ENCODE peak calls at places on chromosomes 11 and 22, in eight cellular contexts. One of them, this sample, is unnamed.

GRCh38 chr11:85182437-85183109 is 444.6 kb downstream of the DLG2 start:
- DNase-seq in heart right ventricle: no peak
- DNase-seq in PC-3: peak; percentile 75
- DNase-seq in mucosa of descending colon: no peak
- DNase-seq in thoracic aorta: no peak
- DNase-seq in esophagus squamous epithelium: no peak
- DNase-seq in kidney: no peak
- DNase-seq in cardiac muscle cell: no peak
- DNase-seq in this sample: no peak

GRCh38 chr11:456533-456932 is 6.5 kb downstream of the PTDSS2 start:
- DNase-seq in heart right ventricle: no peak
- DNase-seq in PC-3: no peak
- DNase-seq in esophagus squamous epithelium: no peak
- DNase-seq in kidney: peak; percentile 57
- DNase-seq in mucosa of descending colon: peak; percentile 41
- DNase-seq in thoracic aorta: no peak
- DNase-seq in cardiac muscle cell: no peak
- DNase-seq in this sample: no peak

GRCh38 chr11:1829039-1829820 is 5.6 kb upstream of the SYT8 start:
- DNase-seq in thoracic aorta: no peak
- DNase-seq in cardiac muscle cell: peak; percentile 64
- DNase-seq in heart right ventricle: no peak
- DNase-seq in PC-3: peak; percentile 81
- DNase-seq in esophagus squamous epithelium: no peak
- DNase-seq in kidney: peak; percentile 69
- DNase-seq in mucosa of descending colon: no peak
- DNase-seq in this sample: no peak

GRCh38 chr11:126140932-126141291 is 70.5 kb downstream of the RPUSD4 start:
- DNase-seq in mucosa of descending colon: no peak
- DNase-seq in cardiac muscle cell: peak; percentile 73
- DNase-seq in thoracic aorta: no peak
- DNase-seq in PC-3: peak; percentile 58
- DNase-seq in kidney: no peak
- DNase-seq in esophagus squamous epithelium: no peak
- DNase-seq in heart right ventricle: peak; percentile 60
- DNase-seq in this sample: peak; percentile 68

GRCh38 chr11:57647960-57648776 is 1.5 kb downstream of the YPEL4 start:
- DNase-seq in esophagus squamous epithelium: no peak
- DNase-seq in cardiac muscle cell: peak; percentile 31
- DNase-seq in mucosa of descending colon: no peak
- DNase-seq in heart right ventricle: no peak
- DNase-seq in kidney: peak; percentile 69
- DNase-seq in thoracic aorta: no peak
- DNase-seq in PC-3: no peak
- DNase-seq in this sample: no peak

GRCh38 chr11:69004411-69005182 is 8.4 kb downstream of the MRGPRF start:
- DNase-seq in kidney: peak; percentile 61
- DNase-seq in esophagus squamous epithelium: no peak
- DNase-seq in heart right ventricle: no peak
- DNase-seq in thoracic aorta: no peak
- DNase-seq in mucosa of descending colon: no peak
- DNase-seq in cardiac muscle cell: no peak
- DNase-seq in PC-3: no peak
- DNase-seq in this sample: no peak

GRCh38 chr11:61145228-61146005 is 15.8 kb downstream of the VPS37C start:
- DNase-seq in heart right ventricle: no peak
- DNase-seq in esophagus squamous epithelium: no peak
- DNase-seq in thoracic aorta: no peak
- DNase-seq in PC-3: no peak
- DNase-seq in cardiac muscle cell: no peak
- DNase-seq in kidney: no peak
- DNase-seq in mucosa of descending colon: no peak
- DNase-seq in this sample: no peak

GRCh38 chr11:99548264-99548663 is 527.5 kb downstream of the CNTN5 start:
- DNase-seq in cardiac muscle cell: peak; percentile 38
- DNase-seq in heart right ventricle: no peak
- DNase-seq in mucosa of descending colon: no peak
- DNase-seq in PC-3: peak; percentile 10
- DNase-seq in kidney: no peak
- DNase-seq in esophagus squamous epithelium: no peak
- DNase-seq in thoracic aorta: no peak
- DNase-seq in this sample: no peak

GRCh38 chr11:26230021-26230420 is 101.9 kb upstream of the ANO3 start:
- DNase-seq in thoracic aorta: no peak
- DNase-seq in cardiac muscle cell: peak; percentile 25
- DNase-seq in esophagus squamous epithelium: no peak
- DNase-seq in heart right ventricle: no peak
- DNase-seq in mucosa of descending colon: no peak
- DNase-seq in kidney: no peak
- DNase-seq in PC-3: no peak
- DNase-seq in this sample: no peak

GRCh38 chr22:38872831-38873248 is 824 bp upstream of the CBX6 start:
- DNase-seq in mucosa of descending colon: peak; percentile 66
- DNase-seq in PC-3: no peak
- DNase-seq in thoracic aorta: no peak
- DNase-seq in cardiac muscle cell: peak; percentile 58
- DNase-seq in heart right ventricle: peak; percentile 75
- DNase-seq in esophagus squamous epithelium: no peak
- DNase-seq in kidney: peak; percentile 90
- DNase-seq in this sample: peak; percentile 68

GRCh38 chr22:24593810-24594568 is 1.1 kb upstream of the LRRC75B start:
- DNase-seq in mucosa of descending colon: no peak
- DNase-seq in cardiac muscle cell: no peak
- DNase-seq in kidney: peak; percentile 75
- DNase-seq in PC-3: no peak
- DNase-seq in thoracic aorta: no peak
- DNase-seq in esophagus squamous epithelium: no peak
- DNase-seq in heart right ventricle: no peak
- DNase-seq in this sample: no peak

GRCh38 chr22:50422961-50423815 is 51.6 kb downstream of the SBF1 start:
- DNase-seq in PC-3: no peak
- DNase-seq in thoracic aorta: no peak
- DNase-seq in kidney: peak; percentile 43
- DNase-seq in heart right ventricle: no peak
- DNase-seq in cardiac muscle cell: no peak
- DNase-seq in esophagus squamous epithelium: no peak
- DNase-seq in mucosa of descending colon: no peak
- DNase-seq in this sample: no peak
- H3K36me3 ChIP-seq in PC-3: peaks cover under 1% of the 10 kb centered on the region
- H3K36me3 ChIP-seq in thoracic aorta: peaks cover 48% of the 10 kb centered on the region
- H3K36me3 ChIP-seq in kidney: peaks cover 50% of the 10 kb centered on the region
- H3K36me3 ChIP-seq in heart right ventricle: peaks cover 98% of the 10 kb centered on the region
- H3K36me3 ChIP-seq in cardiac muscle cell: peaks cover 52% of the 10 kb centered on the region
- H3K36me3 ChIP-seq in esophagus squamous epithelium: peaks cover 61% of the 10 kb centered on the region
- H3K36me3 ChIP-seq in mucosa of descending colon: peaks cover 8% of the 10 kb centered on the region
- H3K36me3 ChIP-seq in this sample: peaks cover 51% of the 10 kb centered on the region

GRCh38 chr11:76799061-76799804 is 16.1 kb downstream of the TSKU start:
- DNase-seq in heart right ventricle: peak; percentile 90
- DNase-seq in cardiac muscle cell: peak; percentile 90
- DNase-seq in mucosa of descending colon: peak; percentile 90
- DNase-seq in esophagus squamous epithelium: no peak
- DNase-seq in thoracic aorta: peak; percentile 43
- DNase-seq in kidney: peak; percentile 94
- DNase-seq in PC-3: peak; percentile 81
- DNase-seq in this sample: peak; percentile 86
- H3K4me1 ChIP-seq in heart right ventricle: peaks cover 14% of the 10 kb centered on the region
- H3K4me1 ChIP-seq in cardiac muscle cell: no peaks in the 10 kb centered on the region
- H3K4me1 ChIP-seq in mucosa of descending colon: peaks cover 11% of the 10 kb centered on the region
- H3K4me1 ChIP-seq in esophagus squamous epithelium: peaks cover 48% of the 10 kb centered on the region
- H3K4me1 ChIP-seq in thoracic aorta: peaks cover 27% of the 10 kb centered on the region
- H3K4me1 ChIP-seq in kidney: peaks cover 11% of the 10 kb centered on the region
- H3K4me1 ChIP-seq in PC-3: peaks cover 9% of the 10 kb centered on the region
- H3K4me1 ChIP-seq in this sample: no peaks in the 10 kb centered on the region

GRCh38 chr11:119976805-119977583 is 160.9 kb downstream of the TRIM29 start:
- DNase-seq in heart right ventricle: no peak
- DNase-seq in thoracic aorta: no peak
- DNase-seq in PC-3: no peak
- DNase-seq in cardiac muscle cell: no peak
- DNase-seq in kidney: no peak
- DNase-seq in mucosa of descending colon: no peak
- DNase-seq in esophagus squamous epithelium: no peak
- DNase-seq in this sample: no peak
- TF ChIP-seq CTCF in heart right ventricle: no peak
- TF ChIP-seq CTCF in thoracic aorta: no peak
- TF ChIP-seq CTCF in PC-3: no peak
- TF ChIP-seq CTCF in cardiac muscle cell: no peak
- TF ChIP-seq CTCF in kidney: no peak
- TF ChIP-seq CTCF in mucosa of descending colon: no peak
- TF ChIP-seq CTCF in esophagus squamous epithelium: no peak
- TF ChIP-seq CTCF in this sample: no peak

GRCh38 chr11:106011481-106011880 is 10.6 kb downstream of the MSANTD4 start:
- DNase-seq in kidney: no peak
- DNase-seq in cardiac muscle cell: peak; percentile 27
- DNase-seq in PC-3: no peak
- DNase-seq in esophagus squamous epithelium: no peak
- DNase-seq in thoracic aorta: no peak
- DNase-seq in mucosa of descending colon: no peak
- DNase-seq in heart right ventricle: no peak
- DNase-seq in this sample: no peak
- H3K36me3 ChIP-seq in kidney: peaks cover 14% of the 10 kb centered on the region
- H3K36me3 ChIP-seq in cardiac muscle cell: peaks cover 39% of the 10 kb centered on the region
- H3K36me3 ChIP-seq in PC-3: peaks cover 44% of the 10 kb centered on the region
- H3K36me3 ChIP-seq in esophagus squamous epithelium: peaks cover 15% of the 10 kb centered on the region
- H3K36me3 ChIP-seq in thoracic aorta: peaks cover 17% of the 10 kb centered on the region
- H3K36me3 ChIP-seq in mucosa of descending colon: no peaks in the 10 kb centered on the region
- H3K36me3 ChIP-seq in heart right ventricle: peaks cover 47% of the 10 kb centered on the region
- H3K36me3 ChIP-seq in this sample: peaks cover 12% of the 10 kb centered on the region

GRCh38 chr22:18973264-18974031 is 37.4 kb upstream of the PRODH start:
- DNase-seq in cardiac muscle cell: no peak
- DNase-seq in kidney: peak; percentile 56
- DNase-seq in heart right ventricle: no peak
- DNase-seq in thoracic aorta: no peak
- DNase-seq in esophagus squamous epithelium: no peak
- DNase-seq in mucosa of descending colon: peak; percentile 21
- DNase-seq in PC-3: no peak
- DNase-seq in this sample: no peak
- H3K4me1 ChIP-seq in cardiac muscle cell: no peaks in the 10 kb centered on the region
- H3K4me1 ChIP-seq in kidney: no peaks in the 10 kb centered on the region
- H3K4me1 ChIP-seq in heart right ventricle: peaks cover 4% of the 10 kb centered on the region
- H3K4me1 ChIP-seq in thoracic aorta: peaks cover 4% of the 10 kb centered on the region
- H3K4me1 ChIP-seq in esophagus squamous epithelium: peaks cover 5% of the 10 kb centered on the region
- H3K4me1 ChIP-seq in mucosa of descending colon: peaks cover 5% of the 10 kb centered on the region
- H3K4me1 ChIP-seq in PC-3: no peaks in the 10 kb centered on the region
- H3K4me1 ChIP-seq in this sample: peaks cover 1% of the 10 kb centered on the region

GRCh38 chr11:115379528-115379927 is 124.7 kb downstream of the CADM1 start:
- DNase-seq in mucosa of descending colon: no peak
- DNase-seq in kidney: no peak
- DNase-seq in PC-3: no peak
- DNase-seq in heart right ventricle: no peak
- DNase-seq in esophagus squamous epithelium: no peak
- DNase-seq in cardiac muscle cell: no peak
- DNase-seq in thoracic aorta: no peak
- DNase-seq in this sample: no peak
- TF ChIP-seq CTCF in mucosa of descending colon: no peak
- TF ChIP-seq CTCF in kidney: no peak
- TF ChIP-seq CTCF in PC-3: no peak
- TF ChIP-seq CTCF in heart right ventricle: no peak
- TF ChIP-seq CTCF in esophagus squamous epithelium: no peak
- TF ChIP-seq CTCF in cardiac muscle cell: no peak
- TF ChIP-seq CTCF in thoracic aorta: no peak
- TF ChIP-seq CTCF in this sample: no peak

This sample was measured in lung.